ENCODE peak calls at places on chromosomes 12 and 14, in four cellular contexts. One of them, this sample, is unnamed.

GRCh38 chr12:48160807-48161206 is 3.5 kb upstream of the ASB8 start:
- DNase-seq in amniotic stem cell: no peak
- DNase-seq in NCI-H446 treated with DMSO at 0.1 percent for 48 hours: peak
- DNase-seq in fibroblast of gingiva: no peak
- DNase-seq in this sample: no peak

GRCh38 chr14:69045857-69046351 is 66.8 kb upstream of the ACTN1 start:
- DNase-seq in fibroblast of gingiva: peak
- DNase-seq in amniotic stem cell: no peak
- DNase-seq in NCI-H446 treated with DMSO at 0.1 percent for 48 hours: no peak
- DNase-seq in this sample: no peak

GRCh38 chr12:103013741-103014140 is 56.3 kb downstream of the ASCL1 start:
- DNase-seq in fibroblast of gingiva: no peak
- DNase-seq in amniotic stem cell: no peak
- DNase-seq in NCI-H446 treated with DMSO at 0.1 percent for 48 hours: no peak
- DNase-seq in this sample: no peak

GRCh38 chr12:78062781-78063180 is 232.1 kb downstream of the NAV3 start:
- DNase-seq in amniotic stem cell: no peak
- DNase-seq in fibroblast of gingiva: peak
- DNase-seq in NCI-H446 treated with DMSO at 0.1 percent for 48 hours: no peak
- DNase-seq in this sample: peak

GRCh38 chr12:55891310-55891709 is 36.4 kb downstream of the PYM1 start:
- DNase-seq in amniotic stem cell: no peak
- DNase-seq in fibroblast of gingiva: no peak
- DNase-seq in NCI-H446 treated with DMSO at 0.1 percent for 48 hours: no peak
- DNase-seq in this sample: no peak

GRCh38 chr12:39199371-39199770 is 243.5 kb downstream of the KIF21A start:
- DNase-seq in NCI-H446 treated with DMSO at 0.1 percent for 48 hours: no peak
- DNase-seq in fibroblast of gingiva: no peak
- DNase-seq in amniotic stem cell: no peak
- DNase-seq in this sample: no peak

GRCh38 chr12:84508325-84508861 is 404.2 kb downstream of the SLC6A15 start:
- DNase-seq in NCI-H446 treated with DMSO at 0.1 percent for 48 hours: peak
- DNase-seq in amniotic stem cell: peak
- DNase-seq in fibroblast of gingiva: peak
- DNase-seq in this sample: peak

GRCh38 chr14:103282932-103283331 is 51.1 kb upstream of the EIF5 start:
- DNase-seq in fibroblast of gingiva: no peak
- DNase-seq in amniotic stem cell: no peak
- DNase-seq in NCI-H446 treated with DMSO at 0.1 percent for 48 hours: no peak
- DNase-seq in this sample: no peak

GRCh38 chr12:45336762-45337596 is 121.1 kb downstream of the ANO6 start:
- DNase-seq in NCI-H446 treated with DMSO at 0.1 percent for 48 hours: no peak
- DNase-seq in amniotic stem cell: peak
- DNase-seq in fibroblast of gingiva: peak
- DNase-seq in this sample: peak

GRCh38 chr14:89296281-89296745 is 120.7 kb downstream of the FOXN3 start:
- DNase-seq in fibroblast of gingiva: no peak
- DNase-seq in NCI-H446 treated with DMSO at 0.1 percent for 48 hours: no peak
- DNase-seq in amniotic stem cell: no peak
- DNase-seq in this sample: no peak

GRCh38 chr14:52951730-52952481 is 1.1 kb upstream of the FERMT2 start:
- DNase-seq in fibroblast of gingiva: peak
- DNase-seq in NCI-H446 treated with DMSO at 0.1 percent for 48 hours: no peak
- DNase-seq in amniotic stem cell: peak
- DNase-seq in this sample: peak

GRCh38 chr14:51554339-51554920 is 97.3 kb upstream of the FRMD6 start:
- DNase-seq in NCI-H446 treated with DMSO at 0.1 percent for 48 hours: no peak
- DNase-seq in amniotic stem cell: peak
- DNase-seq in fibroblast of gingiva: peak
- DNase-seq in this sample: no peak

GRCh38 chr14:103846569-103847438 is 571 bp downstream of the PPP1R13B start:
- DNase-seq in fibroblast of gingiva: no peak
- DNase-seq in NCI-H446 treated with DMSO at 0.1 percent for 48 hours: no peak
- DNase-seq in amniotic stem cell: no peak
- DNase-seq in this sample: no peak

GRCh38 chr14:67260114-67260513 is 18.9 kb downstream of the PALS1 start:
- DNase-seq in amniotic stem cell: no peak
- DNase-seq in NCI-H446 treated with DMSO at 0.1 percent for 48 hours: no peak
- DNase-seq in fibroblast of gingiva: no peak
- DNase-seq in this sample: no peak

GRCh38 chr14:95549656-95550585 is 15.1 kb downstream of the GLRX5 start:
- DNase-seq in fibroblast of gingiva: no peak
- DNase-seq in NCI-H446 treated with DMSO at 0.1 percent for 48 hours: no peak
- DNase-seq in amniotic stem cell: no peak
- DNase-seq in this sample: no peak

GRCh38 chr12:6133642-6134041 is 9.2 kb upstream of the VWF start:
- DNase-seq in NCI-H446 treated with DMSO at 0.1 percent for 48 hours: no peak
- DNase-seq in fibroblast of gingiva: no peak
- DNase-seq in amniotic stem cell: no peak
- DNase-seq in this sample: no peak

GRCh38 chr14:24566318-24566717 is 9.7 kb downstream of the CTSG start:
- DNase-seq in amniotic stem cell: no peak
- DNase-seq in NCI-H446 treated with DMSO at 0.1 percent for 48 hours: no peak
- DNase-seq in fibroblast of gingiva: no peak
- DNase-seq in this sample: no peak

This sample was measured in fibroblast of the conjunctiva.